ENCODE peak calls at places on chromosomes 5 and 9, in five cellular contexts. P is A549, G is left ventricle myocardium inferior, F is fibroblast of pulmonary artery, C is kidney. D is an unnamed sample.

GRCh38 chr9:121059998-121060636 is 10.0 kb upstream of the C5 start:
- DNase-seq in P (peak; percentile 71), G (no peak), F (peak; percentile 82), C (no peak), D (no peak)

GRCh38 chr9:38373679-38374078 is 18.8 kb upstream of the ALDH1B1 start:
- DNase-seq in F (no peak), G (no peak), C (no peak), P (no peak), D (no peak)

GRCh38 chr5:155575861-155576260 is 562.3 kb downstream of the KIF4B start:
- DNase-seq in G (no peak), C (no peak), F (no peak), P (no peak), D (no peak)

GRCh38 chr9:91391426-91392217 is 29.9 kb upstream of the AUH start:
- DNase-seq in G (no peak), F (no peak), C (no peak), P (no peak), D (no peak)

GRCh38 chr5:86640998-86641397 is 23.3 kb downstream of the COX7C start:
- DNase-seq in P (no peak), C (no peak), F (no peak), G (no peak), D (no peak)

GRCh38 chr5:72537166-72537565 is 30.0 kb upstream of the ZNF366 start:
- DNase-seq in P (no peak), C (no peak), G (no peak), F (no peak), D (no peak)

GRCh38 chr5:89421035-89421434 is 538.1 kb upstream of the MEF2C start:
- DNase-seq in F (peak; percentile 4), P (no peak), G (no peak), C (no peak), D (no peak)

GRCh38 chr5:178202541-178202940 is 1.8 kb upstream of the HNRNPAB start:
- DNase-seq in F (no peak), G (no peak), P (no peak), C (no peak), D (no peak)

GRCh38 chr5:139108056-139108811 is 89.9 kb downstream of the SIL1 start:
- DNase-seq in G (no peak), C (no peak), P (no peak), F (peak; percentile 34), D (no peak)

GRCh38 chr9:127281887-127282286 is 17.3 kb downstream of the GARNL3 start:
- DNase-seq in G (no peak), P (no peak), C (no peak), F (no peak), D (no peak)

GRCh38 chr5:127442085-127442484 is 75.4 kb upstream of the PRRC1 start:
- DNase-seq in G (no peak), F (peak; percentile 35), C (no peak), P (peak; percentile 14), D (no peak)

GRCh38 chr5:134133995-134134541 is 19.6 kb downstream of the TCF7 start:
- DNase-seq in P (no peak), C (peak; percentile 53), G (peak; percentile 12), F (no peak), D (peak; percentile 83)

GRCh38 chr5:60959156-60959555 is 14.2 kb downstream of the NDUFAF2 start:
- DNase-seq in G (no peak), P (no peak), F (peak; percentile 60), C (no peak), D (no peak)

GRCh38 chr5:65734921-65735320 is 12.9 kb downstream of the NLN start:
- DNase-seq in C (no peak), F (no peak), P (no peak), G (no peak), D (no peak)

GRCh38 chr9:89365532-89365912 is 47.2 kb downstream of the SECISBP2 start:
- DNase-seq in F (no peak), G (no peak), P (no peak), C (peak; percentile 18), D (no peak)

GRCh38 chr9:111992523-111992922 is 95.9 kb downstream of the UGCG start:
- DNase-seq in F (peak; percentile 61), C (no peak), G (no peak), P (no peak), D (no peak)

GRCh38 chr5:64330728-64331231 is 165.1 kb downstream of the RNF180 start:
- DNase-seq in C (peak; percentile 43), P (no peak), F (no peak), G (peak; percentile 68), D (no peak)

GRCh38 chr5:124873189-124873588 is 126.8 kb upstream of the ZNF608 start:
- DNase-seq in G (no peak), F (no peak), C (no peak), P (no peak), D (no peak)

GRCh38 chr5:168215646-168216045 is 75.8 kb upstream of the WWC1 start:
- DNase-seq in C (no peak), P (no peak), G (no peak), F (no peak), D (no peak)

GRCh38 chr9:6852243-6852963 is 94.6 kb downstream of the KDM4C start:
- DNase-seq in P (peak; percentile 36), G (no peak), F (peak; percentile 62), C (no peak), D (no peak)

GRCh38 chr5:89817841-89818240 is 591.7 kb downstream of the CETN3 start:
- DNase-seq in P (no peak), C (no peak), F (no peak), G (no peak), D (no peak)

GRCh38 chr9:107491081-107492053 is 1.8 kb upstream of the KLF4 start:
- DNase-seq in C (peak; percentile 79), P (no peak), F (no peak), G (peak; percentile 34), D (no peak)

GRCh38 chr5:139155333-139155732 is 42.8 kb downstream of the SIL1 start:
- DNase-seq in P (no peak), F (no peak), G (no peak), C (no peak), D (no peak)

GRCh38 chr9:24258626-24259025 is 287.1 kb downstream of the IZUMO3 start:
- DNase-seq in P (no peak), C (no peak), G (no peak), F (no peak), D (no peak)

GRCh38 chr5:38755171-38755570 is 90.6 kb upstream of the OSMR start:
- DNase-seq in P (no peak), F (peak; percentile 23), C (no peak), G (no peak), D (no peak)

GRCh38 chr9:15253786-15254185 is 53.2 kb downstream of the TTC39B start:
- DNase-seq in G (no peak), C (no peak), F (no peak), P (no peak), D (no peak)

GRCh38 chr9:91824591-91825339 is 125.3 kb downstream of the ROR2 start:
- DNase-seq in C (peak; percentile 66), G (peak; percentile 44), F (peak; percentile 66), P (no peak), D (no peak)

GRCh38 chr5:59016925-59017324 is 434.1 kb downstream of the RAB3C start:
- DNase-seq in G (no peak), F (no peak), P (no peak), C (no peak), D (no peak)

GRCh38 chr9:71966601-71967000 is 55.2 kb downstream of the C9orf85 start:
- DNase-seq in P (no peak), G (no peak), F (no peak), C (no peak), D (no peak)

GRCh38 chr9:130872912-130873503 is 23.6 kb downstream of the QRFP start:
- DNase-seq in P (no peak), G (peak; percentile 70), C (peak; percentile 44), F (no peak), D (peak; percentile 60)

GRCh38 chr5:53679261-53679660 is 118.8 kb downstream of the NDUFS4 start:
- DNase-seq in P (no peak), G (no peak), C (no peak), F (peak; percentile 63), D (no peak)

GRCh38 chr9:136323420-136323819 is 3.9 kb upstream of the GPSM1 start:
- DNase-seq in G (no peak), F (no peak), C (peak; percentile 62), P (no peak), D (no peak)

GRCh38 chr5:14190194-14191164 is 47.3 kb downstream of the TRIO start:
- DNase-seq in C (no peak), P (peak; percentile 85), G (no peak), F (peak; percentile 97), D (no peak)

GRCh38 chr5:34916518-34916917 is 1.0 kb downstream of the BRIX1 start:
- DNase-seq in F (no peak), P (no peak), C (no peak), G (no peak), D (no peak)

GRCh38 chr5:34918025-34918424 is 2.5 kb downstream of the BRIX1 start:
- DNase-seq in G (no peak), F (no peak), P (no peak), C (no peak), D (no peak)

GRCh38 chr5:34915856-34916192 is 313 bp downstream of the BRIX1 start:
- DNase-seq in P (peak; percentile 13), G (no peak), F (no peak), C (no peak), D (no peak)

GRCh38 chr5:34915139-34915855 is at the start of the genes BRIX1 and RAD1:
- DNase-seq in G (peak; percentile 97), P (peak; percentile 86), F (peak; percentile 98), C (peak; percentile 99), D (peak; percentile 99)

GRCh38 chr5:34919077-34919476 is 3.6 kb downstream of the BRIX1 start:
- DNase-seq in C (no peak), P (no peak), G (no peak), F (no peak), D (no peak)
- TF ChIP-seq CTCF in C (no peak), P (peak; percentile 27), G (no peak), F (peak; percentile 23), D (peak; percentile 70)

GRCh38 chr5:10801931-10802674 is 41.1 kb upstream of the DAP start:
- DNase-seq in C (no peak), P (no peak), G (no peak), F (peak; percentile 21), D (no peak)
- TF ChIP-seq CTCF in C (no peak), P (no peak), G (peak; percentile 46), F (peak; percentile 10), D (no peak)

DNA sequence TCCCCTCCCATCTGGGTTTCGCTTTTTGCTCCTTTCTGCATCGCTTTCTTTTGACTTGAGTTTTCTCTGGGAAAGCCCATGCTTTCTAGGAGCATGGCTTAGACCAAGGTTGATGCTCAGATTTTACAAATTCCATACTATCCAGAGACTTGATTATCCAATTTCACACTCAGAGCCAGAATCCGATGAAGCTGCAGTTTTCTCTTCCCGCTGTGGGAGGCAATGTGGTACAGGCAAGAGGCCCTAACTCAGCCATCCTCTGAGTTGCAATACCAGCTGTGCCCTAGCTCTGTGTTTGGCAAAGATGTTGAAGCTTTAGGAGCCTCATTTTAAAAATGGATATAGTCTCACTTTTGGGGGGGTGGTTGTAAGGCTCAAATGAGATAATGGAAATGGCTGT is 85.1 kb downstream of the BRINP1 start:
- DNase-seq in F (no peak), C (no peak), P (no peak), G (no peak), D (no peak)
- TF ChIP-seq CTCF in F (no peak), C (no peak), P (no peak), G (peak; percentile 21), D (peak; percentile 33)

DNA sequence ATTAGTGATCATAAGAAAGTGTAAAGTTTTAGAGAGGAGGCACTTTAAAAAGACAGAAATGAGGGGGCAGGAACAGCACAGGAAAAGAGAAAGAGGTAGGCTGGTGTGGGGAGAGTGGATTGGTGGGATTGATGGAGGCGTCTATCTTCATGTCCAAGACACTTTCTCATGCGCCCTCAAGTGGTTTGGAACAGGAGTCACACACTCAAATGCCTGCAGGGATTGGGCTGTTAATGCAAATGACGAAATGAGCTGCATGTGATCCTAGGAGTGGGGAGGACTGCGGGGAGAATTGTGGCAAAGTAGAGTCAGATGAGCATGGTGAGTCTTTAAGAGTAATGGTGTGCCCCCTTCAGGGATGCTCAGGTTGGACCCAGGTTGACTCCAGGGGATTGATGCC is 5.5 kb downstream of the SLC36A3 start:
- DNase-seq in F (peak; percentile 75), G (no peak), C (no peak), P (peak; percentile 79), D (no peak)
- TF ChIP-seq CTCF in F (peak; percentile 68), G (no peak), C (no peak), P (peak; percentile 45), D (peak; percentile 68)

D was measured in chondrocyte.